ENCODE peak calls at places on chromosomes 16 and 17, in five cellular contexts. D is left ventricle myocardium inferior, X is cardiac fibroblast, G is OCI-LY7, L is pancreas. C is an unnamed sample.
A peak's percentile ranks its signal among the peaks of the same experiment; 100 is the strongest.

GRCh38 chr16:1839554-1839953 is 12.5 kb downstream of the FAHD1 start:
- DNase-seq in D (no peak), X (peak; percentile 41), G (no peak), L (no peak), C (no peak)

GRCh38 chr16:58491-59439 is 5.1 kb downstream of the SNRNP25 start:
- DNase-seq in D (no peak), X (no peak), G (no peak), L (no peak), C (no peak)

GRCh38 chr16:14549789-14550153 is 80.3 kb downstream of the PARN start:
- DNase-seq in D (no peak), X (no peak), G (no peak), L (no peak), C (no peak)

GRCh38 chr16:84339316-84339715 is 29.0 kb upstream of the ATP2C2 start:
- DNase-seq in D (no peak), X (no peak), G (no peak), L (no peak), C (no peak)

GRCh38 chr17:13550291-13550690 is 51.4 kb downstream of the HS3ST3A1 start:
- DNase-seq in D (no peak), X (no peak), G (no peak), L (no peak), C (no peak)

GRCh38 chr17:70310251-70310672 is 140.9 kb downstream of the KCNJ2 start:
- DNase-seq in D (no peak), X (peak; percentile 27), G (no peak), L (no peak), C (no peak)

GRCh38 chr16:84775262-84775810 is 44.4 kb upstream of the CRISPLD2 start:
- DNase-seq in D (no peak), X (no peak), G (no peak), L (no peak), C (no peak)

GRCh38 chr17:879546-879945 is 97.4 kb downstream of the MRM3 start:
- DNase-seq in D (peak; percentile 83), X (peak; percentile 90), G (peak; percentile 70), L (peak; percentile 96), C (peak; percentile 74)

GRCh38 chr17:1970843-1971384 is 54.2 kb downstream of the RTN4RL1 start:
- DNase-seq in D (no peak), X (no peak), G (no peak), L (no peak), C (no peak)

GRCh38 chr16:68286153-68287074 is 22.1 kb downstream of the SLC7A6 start:
- DNase-seq in D (no peak), X (no peak), G (peak; percentile 76), L (no peak), C (no peak)

GRCh38 chr17:77496831-77497577 is 356.2 kb downstream of the SEC14L1 start:
- DNase-seq in D (peak; percentile 10), X (no peak), G (no peak), L (peak; percentile 7), C (no peak)

GRCh38 chr17:43572368-43572980 is 26.3 kb upstream of the ETV4 start:
- DNase-seq in D (no peak), X (no peak), G (no peak), L (no peak), C (no peak)

GRCh38 chr16:49658491-49658890 is 197.4 kb downstream of the ZNF423 start:
- DNase-seq in D (peak; percentile 12), X (no peak), G (no peak), L (no peak), C (no peak)

GRCh38 chr16:3138823-3139426 is 4.1 kb downstream of the ZNF213 start:
- DNase-seq in D (no peak), X (no peak), G (no peak), L (no peak), C (no peak)

GRCh38 chr16:47204736-47205499 is 61.2 kb upstream of the NETO2 start:
- DNase-seq in D (no peak), X (no peak), G (no peak), L (no peak), C (no peak)

GRCh38 chr16:12337776-12338655 is 361.5 kb downstream of the SNX29 start:
- DNase-seq in D (no peak), X (no peak), G (no peak), L (no peak), C (no peak)

GRCh38 chr17:31269597-31269996 is 27.4 kb downstream of the OMG start:
- DNase-seq in D (no peak), X (peak; percentile 97), G (no peak), L (no peak), C (no peak)

GRCh38 chr17:33463887-33464286 is 170.8 kb upstream of the ASIC2 start:
- DNase-seq in D (no peak), X (no peak), G (no peak), L (no peak), C (no peak)

GRCh38 chr17:27895940-27896535 is 2.9 kb upstream of the LYRM9 start:
- DNase-seq in D (no peak), X (no peak), G (no peak), L (no peak), C (no peak)

GRCh38 chr16:85542548-85542927 is 70.6 kb upstream of the GSE1 start:
- DNase-seq in D (no peak), X (no peak), G (no peak), L (no peak), C (no peak)

GRCh38 chr16:49461517-49461951 is 87.9 kb downstream of the C16orf78 start:
- DNase-seq in D (no peak), X (no peak), G (no peak), L (no peak), C (no peak)

GRCh38 chr17:78774456-78774855 is 7.6 kb downstream of the CYTH1 start:
- DNase-seq in D (no peak), X (no peak), G (peak; percentile 47), L (no peak), C (no peak)

GRCh38 chr16:24822974-24823373 is 22.8 kb upstream of the SLC5A11 start:
- DNase-seq in D (no peak), X (no peak), G (no peak), L (no peak), C (no peak)

GRCh38 chr17:53012364-53012763 is 810.4 kb upstream of the KIF2B start:
- DNase-seq in D (no peak), X (no peak), G (no peak), L (no peak), C (no peak)

GRCh38 chr16:61792194-61792904 is 243.9 kb downstream of the CDH8 start:
- DNase-seq in D (no peak), X (peak; percentile 6), G (no peak), L (no peak), C (no peak)

GRCh38 chr16:67357561-67357960 is 30.9 kb downstream of the LRRC36 start:
- DNase-seq in D (no peak), X (no peak), G (no peak), L (no peak), C (no peak)

DNA sequence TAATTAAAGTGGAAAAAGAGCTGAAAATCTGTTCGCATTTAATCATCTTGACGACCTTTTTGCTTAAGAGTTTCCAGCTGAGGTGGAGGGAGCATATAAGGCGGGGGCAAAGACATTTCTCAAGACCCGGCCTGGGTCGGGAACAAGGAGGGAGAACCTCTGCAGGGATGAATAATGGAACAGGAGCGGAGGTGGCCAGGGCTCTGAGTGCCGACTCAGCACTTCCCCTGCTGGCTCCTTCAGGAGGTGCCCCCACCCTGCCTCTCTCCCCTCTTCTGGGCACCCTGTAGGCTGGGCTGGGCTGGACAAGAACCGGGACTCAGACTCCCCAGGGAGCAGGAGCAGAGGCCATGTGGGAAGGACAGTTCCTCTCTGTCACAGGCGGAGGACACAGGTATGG is 7.9 kb upstream of the NGFR start:
- DNase-seq in D (no peak), X (no peak), G (no peak), L (no peak), C (no peak)
- TF ChIP-seq CTCF in D (no peak), X (no peak), G (no peak), L (no peak), C (no peak)

GRCh38 chr16:70701036-70701435 is 15.2 kb upstream of the MTSS2 start:
- DNase-seq in D (no peak), X (no peak), G (no peak), L (no peak), C (no peak)
- TF ChIP-seq CTCF in D (no peak), X (no peak), G (no peak), L (no peak), C (no peak)

DNA sequence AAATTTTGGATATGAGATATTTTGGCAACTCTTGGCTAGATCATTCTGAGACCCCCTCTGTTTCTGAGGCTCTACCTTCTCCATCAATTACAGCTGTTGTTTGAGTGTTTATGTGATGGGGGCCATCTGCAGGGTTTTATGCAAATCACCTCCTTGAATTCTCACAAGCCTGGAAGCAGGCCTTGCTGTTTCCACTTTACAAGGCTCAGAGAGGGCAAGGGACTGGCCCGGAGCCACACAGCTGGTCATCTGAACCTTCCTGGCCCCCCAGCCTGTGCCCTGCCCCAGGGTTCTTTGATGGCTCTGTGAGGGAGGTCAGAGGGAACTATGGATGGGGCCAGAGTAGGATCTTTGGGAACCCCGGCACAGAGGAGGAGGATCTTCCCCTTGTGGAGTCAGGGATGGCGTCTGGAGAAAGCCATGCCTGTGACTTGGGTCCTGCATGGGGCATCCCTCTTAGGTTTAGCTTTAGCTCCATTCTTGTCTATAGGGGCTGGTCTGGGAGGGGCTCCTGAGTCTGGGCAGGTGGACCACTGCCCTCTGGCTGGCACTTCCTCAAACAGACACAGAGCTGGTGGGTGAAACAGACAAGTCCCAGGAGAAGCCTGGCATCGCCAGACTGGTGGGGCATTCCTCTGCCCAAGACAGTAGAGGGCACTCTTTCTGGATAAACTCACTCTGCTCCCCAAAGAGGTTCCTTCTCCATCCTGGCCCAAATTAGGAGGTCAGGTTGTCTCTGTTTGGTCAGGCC is 26.2 kb downstream of the IL21R start:
- DNase-seq in D (no peak), X (no peak), G (no peak), L (no peak), C (no peak)
- TF ChIP-seq CTCF in D (no peak), X (peak; percentile 11), G (peak; percentile 71), L (no peak), C (no peak)

DNA sequence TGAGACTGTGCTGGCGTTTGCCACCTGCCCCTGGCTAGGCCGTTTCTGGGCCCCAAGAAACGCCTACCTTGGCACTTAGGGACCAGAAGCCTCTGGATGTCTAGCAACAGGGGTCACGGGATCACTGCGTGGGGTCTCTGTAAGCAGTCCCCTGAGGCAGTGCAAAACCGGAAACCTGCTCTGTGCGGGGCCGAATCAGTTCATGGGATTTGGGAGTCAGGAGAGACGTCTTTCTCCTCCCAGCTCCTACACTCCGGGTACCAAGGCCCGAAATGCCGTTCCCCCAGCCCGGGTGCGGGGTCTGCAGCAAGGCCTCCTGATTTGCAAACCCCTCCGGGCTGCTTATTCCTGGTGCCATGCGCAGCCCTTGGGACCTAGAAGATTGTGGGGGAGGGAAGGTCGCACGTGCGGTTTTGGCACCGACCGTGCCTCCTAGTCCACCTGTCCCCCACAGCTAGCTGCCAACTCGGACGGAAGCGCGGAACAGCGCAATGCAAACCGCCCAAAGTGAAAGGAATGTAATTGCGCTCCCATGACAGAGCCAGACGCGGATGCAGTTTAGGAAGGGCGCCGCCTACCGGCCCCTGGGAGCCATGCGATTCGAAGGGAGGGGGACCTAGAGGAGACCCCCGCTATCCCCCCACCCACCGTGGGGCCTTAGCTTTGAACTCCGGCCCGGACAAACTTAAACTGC is 6.5 kb downstream of the IRX5 start:
- DNase-seq in D (no peak), X (peak; percentile 47), G (no peak), L (no peak), C (no peak)
- TF ChIP-seq CTCF in D (peak; percentile 69), X (peak; percentile 75), G (peak; percentile 67), L (no peak), C (no peak)

GRCh38 chr17:41417576-41418015 is 6.8 kb downstream of the KRT37 start:
- DNase-seq in D (no peak), X (no peak), G (peak; percentile 10), L (no peak), C (no peak)
- TF ChIP-seq CTCF in D (no peak), X (peak; percentile 15), G (peak; percentile 71), L (no peak), C (no peak)

GRCh38 chr17:81825841-81826471 is 7.1 kb downstream of the MCRIP1 start:
- DNase-seq in D (no peak), X (no peak), G (no peak), L (no peak), C (no peak)
- TF ChIP-seq CTCF in D (no peak), X (no peak), G (peak; percentile 37), L (no peak), C (no peak)